ENCODE peak calls at places on chromosome 6, in eight cellular contexts. V is ovary; A is H7; T is Caco-2; G is kidney epithelial cell; J is uterus; U is CD4-positive, CD25-positive, alpha-beta regulatory T cell; R is sigmoid colon. Q is an unnamed sample.

GRCh38 chr6:85911067-85911466 is 268.4 kb upstream of the SYNCRIP start:
- DNase-seq in G (no peak), T (no peak), U (no peak), A (no peak), V (no peak), J (no peak), R (no peak), Q (no peak)

GRCh38 chr6:131982740-131983259 is 31.6 kb upstream of the CCN2 start:
- DNase-seq in A (no peak), G (no peak), T (no peak), U (no peak), R (no peak), V (no peak), J (no peak), Q (no peak)

GRCh38 chr6:44025226-44025625 is 102.0 kb downstream of the MRPL14 start:
- DNase-seq in A (no peak), T (no peak), G (no peak), R (no peak), J (no peak), V (no peak), U (no peak), Q (no peak)

GRCh38 chr6:73774311-73774766 is 78.3 kb downstream of the CD109 start:
- DNase-seq in T (no peak), G (peak; percentile 45), U (no peak), V (no peak), A (no peak), R (peak; percentile 78), J (peak; percentile 39), Q (no peak)

GRCh38 chr6:11179088-11179977 is 53.1 kb downstream of the NEDD9 start:
- DNase-seq in J (no peak), G (no peak), V (no peak), T (no peak), U (no peak), R (no peak), A (no peak), Q (no peak)

GRCh38 chr6:52566853-52567279 is 10.0 kb downstream of the TRAM2 start:
- DNase-seq in T (peak; percentile 88), V (no peak), G (peak; percentile 89), J (no peak), R (no peak), U (no peak), A (no peak), Q (no peak)

GRCh38 chr6:56199956-56200355 is 47.4 kb downstream of the COL21A1 start:
- DNase-seq in G (no peak), R (no peak), A (no peak), T (no peak), V (no peak), J (no peak), U (no peak), Q (no peak)

GRCh38 chr6:158488065-158488464 is 71.8 kb upstream of the TMEM181 start:
- DNase-seq in T (no peak), A (no peak), J (no peak), G (peak; percentile 98), V (no peak), U (no peak), R (no peak), Q (no peak)

GRCh38 chr6:11232968-11233626 is 629 bp upstream of the NEDD9 start:
- DNase-seq in V (no peak), A (peak; percentile 55), G (no peak), R (no peak), T (peak; percentile 37), U (no peak), J (no peak), Q (no peak)

GRCh38 chr6:145067430-145067829 is 667.9 kb downstream of the EPM2A start:
- DNase-seq in V (no peak), T (no peak), U (no peak), J (no peak), A (no peak), G (no peak), R (no peak), Q (no peak)

GRCh38 chr6:43280234-43280633 is 17.8 kb upstream of the SLC22A7 start:
- DNase-seq in A (no peak), U (no peak), J (no peak), G (no peak), R (no peak), V (no peak), T (no peak), Q (no peak)

GRCh38 chr6:19664050-19664449 is 173.1 kb upstream of the ID4 start:
- DNase-seq in V (no peak), R (no peak), U (no peak), J (no peak), T (no peak), G (no peak), A (no peak), Q (no peak)

GRCh38 chr6:108732101-108732870 is 115.9 kb upstream of the ARMC2 start:
- DNase-seq in V (no peak), A (no peak), T (peak; percentile 45), U (no peak), G (peak; percentile 57), J (no peak), R (no peak), Q (no peak)

DNA sequence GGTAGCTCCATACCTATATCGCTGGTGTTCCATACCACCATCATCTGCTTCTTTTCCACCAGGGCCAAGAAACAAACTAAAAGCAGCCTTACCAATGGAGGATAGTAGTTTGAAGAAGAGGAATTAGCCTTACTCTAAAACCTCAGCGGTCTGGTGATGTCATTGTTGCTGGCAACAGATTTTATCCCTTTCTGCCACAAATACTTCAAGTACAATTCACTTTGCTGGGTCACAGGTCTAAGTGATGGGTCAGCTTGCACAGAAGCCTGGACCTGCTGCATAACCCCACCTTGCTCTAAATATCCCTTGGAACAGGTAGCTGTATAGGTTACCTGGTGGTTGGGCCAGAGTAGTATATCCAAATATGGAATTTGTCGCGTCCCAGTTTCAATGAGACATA is 53.2 kb upstream of the THEMIS start:
- DNase-seq in V (no peak), A (no peak), T (no peak), J (no peak), U (no peak), G (no peak), R (no peak), Q (no peak)
- H3K36me3 ChIP-seq in V (no peaks in the 10 kb centered on the region), A (no peaks in the 10 kb centered on the region), T (no peaks in the 10 kb centered on the region), J (no peaks in the 10 kb centered on the region), U (no peaks in the 10 kb centered on the region), G (no peaks in the 10 kb centered on the region), R (no peaks in the 10 kb centered on the region), Q (no peaks in the 10 kb centered on the region)

GRCh38 chr6:7628915-7629314 is 38.9 kb downstream of the SNRNP48 start:
- DNase-seq in V (no peak), R (no peak), G (no peak), A (no peak), U (no peak), J (no peak), T (no peak), Q (no peak)

GRCh38 chr6:7630792-7631191 is 40.8 kb downstream of the SNRNP48 start:
- DNase-seq in U (no peak), A (peak; percentile 66), V (no peak), R (no peak), G (no peak), J (no peak), T (no peak), Q (no peak)

GRCh38 chr6:7631466-7631865 is 41.5 kb downstream of the SNRNP48 start:
- DNase-seq in V (no peak), R (no peak), T (no peak), G (no peak), A (no peak), U (no peak), J (no peak), Q (no peak)

GRCh38 chr6:7628479-7628878 is 38.5 kb downstream of the SNRNP48 start:
- DNase-seq in T (no peak), R (no peak), V (no peak), G (no peak), J (no peak), U (no peak), A (no peak), Q (no peak)

DNA sequence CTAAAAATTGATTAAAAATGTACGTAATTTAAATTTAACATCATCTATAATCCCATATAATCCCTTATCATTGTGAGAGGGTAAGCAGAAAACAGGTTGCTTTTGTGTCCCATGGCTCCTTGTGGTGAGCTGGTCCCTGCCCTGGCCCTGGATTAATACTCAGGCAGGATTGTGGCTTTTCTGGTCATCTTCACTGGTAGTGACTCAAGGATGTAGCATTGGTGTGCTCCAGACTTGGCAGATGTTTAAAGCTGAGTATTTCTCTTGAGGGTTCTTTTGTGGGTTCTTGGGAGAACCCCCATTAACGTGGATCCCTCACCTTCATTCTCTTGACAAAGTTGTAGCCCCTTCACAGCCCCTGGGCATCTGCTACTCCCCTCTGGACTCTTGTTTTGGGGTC is 39.3 kb downstream of the SNRNP48 start:
- DNase-seq in T (no peak), J (no peak), U (no peak), A (no peak), G (no peak), R (no peak), V (no peak), Q (no peak)
- H3K36me3 ChIP-seq in T (no peaks in the 10 kb centered on the region), J (no peaks in the 10 kb centered on the region), U (no peaks in the 10 kb centered on the region), A (no peaks in the 10 kb centered on the region), G (no peaks in the 10 kb centered on the region), R (no peaks in the 10 kb centered on the region), V (no peaks in the 10 kb centered on the region), Q (no peaks in the 10 kb centered on the region)

GRCh38 chr6:135202821-135203220 is 21.7 kb downstream of the MYB start:
- DNase-seq in U (no peak), A (no peak), V (no peak), R (no peak), T (no peak), J (no peak), G (no peak), Q (no peak)
- H3K36me3 ChIP-seq in U (peaks cover 42% of the 10 kb centered on the region), A (no peaks in the 10 kb centered on the region), V (no peaks in the 10 kb centered on the region), R (no peaks in the 10 kb centered on the region), T (no peaks in the 10 kb centered on the region), J (no peaks in the 10 kb centered on the region), G (no peaks in the 10 kb centered on the region), Q (peaks cover 4% of the 10 kb centered on the region)

GRCh38 chr6:31633447-31633846 is 12.9 kb downstream of the PRRC2A start:
- DNase-seq in V (no peak), J (no peak), U (no peak), T (no peak), R (no peak), G (no peak), A (no peak), Q (no peak)

GRCh38 chr6:31632279-31632946 is 11.9 kb downstream of the PRRC2A start:
- DNase-seq in J (no peak), G (no peak), U (no peak), T (no peak), A (no peak), R (no peak), V (no peak), Q (no peak)

GRCh38 chr6:31631681-31632278 is 11.3 kb downstream of the PRRC2A start:
- DNase-seq in A (no peak), G (no peak), T (no peak), J (no peak), R (no peak), U (no peak), V (no peak), Q (no peak)

GRCh38 chr6:31634969-31635575 is 14.6 kb downstream of the PRRC2A start:
- DNase-seq in U (no peak), A (no peak), J (no peak), T (no peak), R (no peak), V (no peak), G (no peak), Q (no peak)

DNA sequence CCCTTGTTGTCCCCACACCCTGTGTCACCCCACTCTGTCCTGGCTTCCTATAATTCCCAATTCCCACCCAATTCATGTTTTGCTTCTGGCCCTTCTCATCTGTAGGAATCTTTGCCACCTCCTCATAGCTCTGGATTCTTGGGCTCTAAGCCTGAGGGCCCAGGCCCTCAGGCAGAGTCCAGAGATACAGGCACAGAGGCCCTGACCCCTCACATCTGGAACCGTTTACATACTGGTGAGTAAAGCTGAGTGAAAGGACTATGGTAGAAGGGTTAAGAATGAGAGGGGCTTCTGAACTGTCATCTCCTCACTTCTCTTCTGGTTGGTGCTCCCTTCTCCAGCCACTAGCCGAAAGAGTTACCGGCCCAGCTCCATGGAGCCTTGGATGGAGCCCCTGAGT is 13.6 kb downstream of the PRRC2A start:
- DNase-seq in T (no peak), G (no peak), U (no peak), J (no peak), V (no peak), A (no peak), R (no peak), Q (no peak)
- H3K36me3 ChIP-seq in T (peaks cover 4% of the 10 kb centered on the region), G (peaks cover 7% of the 10 kb centered on the region), U (peaks cover 79% of the 10 kb centered on the region), J (no peaks in the 10 kb centered on the region), V (peaks cover 3% of the 10 kb centered on the region), A (peaks cover 71% of the 10 kb centered on the region), R (peaks cover 98% of the 10 kb centered on the region), Q (peaks cover 64% of the 10 kb centered on the region)